ENCODE peak calls at places on chromosome 18, in four cellular contexts. E is naive thymus-derived CD8-positive, alpha-beta T cell; B is activated T-helper 1 cell treated with Interleukin-2 at 50 U/mL for 16 hours; Y is activated T-helper 9 cell treated with anti-CD3 and anti-CD28 coated beads, Interleukin-2, amount 50 U/mL, for 16 hours. H is an unnamed sample.

GRCh38 chr18:77057043-77057442 is 75.5 kb downstream of the MBP start:
- DNase-seq in E (no peak), B (no peak), Y (no peak), H (peak; percentile 72)

GRCh38 chr18:40121001-40121400 is 1834.0 kb upstream of the PIK3C3 start:
- DNase-seq in B (no peak), E (no peak), Y (no peak), H (peak; percentile 29)

GRCh38 chr18:70366174-70366573 is 77.3 kb downstream of the SOCS6 start:
- DNase-seq in B (no peak), E (no peak), Y (no peak), H (no peak)

GRCh38 chr18:24266124-24266523 is 127.3 kb downstream of the CABYR start:
- DNase-seq in E (no peak), Y (no peak), B (no peak), H (no peak)

GRCh38 chr18:7084766-7085080 is 32.9 kb downstream of the LAMA1 start:
- DNase-seq in B (no peak), E (no peak), Y (no peak), H (peak; percentile 87)

GRCh38 chr18:57218281-57218680 is 71.4 kb downstream of the BOD1L2 start:
- DNase-seq in E (no peak), B (no peak), Y (no peak), H (no peak)

GRCh38 chr18:38301621-38302020 is 736.0 kb upstream of the CELF4 start:
- DNase-seq in Y (no peak), E (no peak), B (no peak), H (peak; percentile 91)

GRCh38 chr18:76941284-76941683 is 118.9 kb downstream of the ZNF236 start:
- DNase-seq in E (no peak), B (no peak), Y (no peak), H (no peak)

GRCh38 chr18:3451166-3451988 is 1.4 kb downstream of the TGIF1 start:
- DNase-seq in E (peak; percentile 81), Y (peak; percentile 82), B (peak; percentile 72), H (peak; percentile 58)

GRCh38 chr18:2424420-2424819 is 146.9 kb downstream of the METTL4 start:
- DNase-seq in Y (no peak), E (no peak), B (no peak), H (peak; percentile 2)

GRCh38 chr18:60445341-60445740 is 72.8 kb upstream of the MC4R start:
- DNase-seq in E (no peak), B (no peak), Y (no peak), H (peak; percentile 13)

H was measured in foreskin keratinocyte.